ENCODE peak calls at places on chromosomes 7 and 10, in seven cellular contexts. H is hepatocyte, M is GM23248, G is PC-3, O is HCT116, E is GM23338, W is PC-9. D is an unnamed sample.

GRCh38 chr10:99926925-99927718 is 82.6 kb downstream of the DNMBP start:
- DNase-seq in H (peak; percentile 47), W (peak; percentile 66), G (peak; percentile 40), O (no peak), M (peak; percentile 53), E (no peak), D (no peak)

GRCh38 chr7:7884855-7885254 is 83.7 kb upstream of the GLCCI1 start:
- DNase-seq in E (no peak), M (peak; percentile 61), G (peak; percentile 55), H (no peak), O (no peak), W (no peak), D (no peak)

GRCh38 chr7:137081694-137082093 is 213.2 kb downstream of the CHRM2 start:
- DNase-seq in E (no peak), M (peak; percentile 90), H (peak; percentile 23), G (peak; percentile 35), W (no peak), O (no peak), D (no peak)

GRCh38 chr10:27242951-27243551 is 2.5 kb upstream of the ACBD5 start:
- DNase-seq in O (peak; percentile 65), G (peak; percentile 53), H (peak; percentile 78), M (peak; percentile 59), W (peak; percentile 24), E (peak; percentile 59), D (peak; percentile 82)

GRCh38 chr7:138564365-138564764 is 104.3 kb downstream of the TRIM24 start:
- DNase-seq in W (peak; percentile 71), M (no peak), O (no peak), E (no peak), G (peak; percentile 69), H (peak; percentile 19), D (no peak)

GRCh38 chr10:123666318-123667291 is at the start of gene GPR26:
- DNase-seq in O (no peak), E (peak; percentile 81), H (peak; percentile 23), M (peak; percentile 57), W (no peak), G (no peak), D (no peak)

GRCh38 chr10:108783897-108784296 is 1139.4 kb downstream of the XPNPEP1 start:
- DNase-seq in O (peak; percentile 39), W (peak; percentile 0), E (peak; percentile 84), H (peak; percentile 58), M (peak; percentile 68), G (peak; percentile 80), D (peak; percentile 76)

GRCh38 chr7:415646-416525 is 103.8 kb downstream of the PDGFA start:
- DNase-seq in E (no peak), M (no peak), H (no peak), W (no peak), G (no peak), O (no peak), D (no peak)

GRCh38 chr7:128961030-128961659 is 23.4 kb downstream of the IRF5 start:
- DNase-seq in E (no peak), G (peak; percentile 77), M (peak; percentile 28), O (no peak), H (no peak), W (no peak), D (no peak)

DNA sequence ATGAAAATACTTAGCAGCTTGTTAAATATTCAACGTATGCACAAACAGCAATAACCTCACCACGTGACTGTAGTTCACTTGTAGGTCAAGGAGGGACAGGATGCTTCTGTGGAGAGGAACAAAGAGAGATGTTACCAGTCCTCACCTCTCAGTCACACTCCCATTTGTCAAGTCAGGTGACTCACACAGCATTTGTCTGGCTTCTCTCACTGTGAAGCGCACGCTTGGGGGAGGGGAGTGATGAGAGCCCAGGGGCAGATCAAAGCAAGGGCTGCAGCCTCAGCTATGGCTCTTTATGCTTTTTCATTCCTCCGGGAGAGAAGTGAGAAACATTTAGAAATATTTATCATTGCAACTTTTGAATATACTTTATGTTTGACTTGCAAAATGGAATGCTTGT is 2.9 kb upstream of the RBM20 start:
- DNase-seq in E (peak; percentile 91), H (peak; percentile 68), O (peak; percentile 42), G (peak; percentile 53), W (no peak), M (no peak), D (peak; percentile 31)
- H3K9me2 ChIP-seq in E (no peaks in the 10 kb centered on the region), H (no peaks in the 10 kb centered on the region), O (no peaks in the 10 kb centered on the region), G (no peaks in the 10 kb centered on the region), W (no peaks in the 10 kb centered on the region), M (no peaks in the 10 kb centered on the region), D (no peaks in the 10 kb centered on the region)

GRCh38 chr10:87734987-87735827 is 75.5 kb downstream of the PAPSS2 start:
- DNase-seq in H (peak; percentile 56), E (peak; percentile 95), W (peak; percentile 6), M (peak; percentile 62), O (peak; percentile 29), G (peak; percentile 64), D (peak; percentile 51)

GRCh38 chr10:87744606-87745005 is 73.4 kb downstream of the ATAD1 start:
- DNase-seq in M (no peak), O (no peak), W (no peak), H (no peak), G (no peak), E (no peak), D (no peak)

DNA sequence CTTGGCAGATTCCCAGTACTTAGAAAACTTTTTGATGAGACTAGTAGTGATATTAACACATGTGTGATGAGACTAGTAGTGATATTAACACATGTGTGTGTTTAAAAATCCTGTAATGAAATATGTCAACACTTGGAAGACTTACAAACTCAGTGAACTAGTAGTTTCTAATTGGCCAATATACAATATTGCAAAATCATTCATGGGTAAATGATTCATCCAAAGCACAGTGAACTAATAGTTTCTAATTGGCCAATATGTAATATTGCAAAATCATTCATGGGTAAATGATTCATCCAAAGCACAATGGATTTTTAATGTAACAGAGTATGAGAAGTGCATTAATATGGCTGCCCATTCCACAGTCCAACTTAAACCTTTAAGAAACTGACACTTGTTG is 77.8 kb downstream of the ATAD1 start:
- DNase-seq in H (no peak), M (peak; percentile 89), W (no peak), O (no peak), E (no peak), G (peak; percentile 69), D (no peak)
- TF ChIP-seq EZH2 in H (no peak), M (no peak), W (no peak), O (no peak), E (no peak), G (no peak), D (no peak)

GRCh38 chr7:103905997-103906396 is 83.5 kb downstream of the RELN start:
- DNase-seq in H (no peak), G (no peak), E (no peak), W (no peak), M (no peak), O (no peak), D (no peak)
- H3K9me2 ChIP-seq in H (no peaks in the 10 kb centered on the region), G (no peaks in the 10 kb centered on the region), E (no peaks in the 10 kb centered on the region), W (no peaks in the 10 kb centered on the region), M (no peaks in the 10 kb centered on the region), O (no peaks in the 10 kb centered on the region), D (no peaks in the 10 kb centered on the region)

GRCh38 chr7:135322571-135323340 is 89.1 kb downstream of the STRA8 start:
- DNase-seq in O (no peak), M (no peak), W (no peak), H (no peak), G (no peak), E (no peak), D (no peak)

GRCh38 chr7:135320277-135320676 is 86.6 kb downstream of the STRA8 start:
- DNase-seq in W (peak; percentile 71), G (peak; percentile 56), O (no peak), E (no peak), H (peak; percentile 59), M (peak; percentile 33), D (no peak)

GRCh38 chr7:135321556-135321955 is 87.9 kb downstream of the STRA8 start:
- DNase-seq in G (no peak), H (no peak), O (no peak), E (no peak), M (peak; percentile 50), W (no peak), D (no peak)

GRCh38 chr7:135317676-135318326 is 84.2 kb downstream of the STRA8 start:
- DNase-seq in E (peak; percentile 20), O (no peak), G (no peak), M (peak; percentile 24), W (no peak), H (peak; percentile 37), D (no peak)

GRCh38 chr7:135316648-135317313 is 83.1 kb downstream of the STRA8 start:
- DNase-seq in W (no peak), E (no peak), H (no peak), O (no peak), M (peak; percentile 35), G (no peak), D (no peak)
- TF ChIP-seq EZH2 in W (no peak), E (no peak), H (no peak), O (no peak), M (no peak), G (no peak), D (no peak)

GRCh38 chr7:96534221-96534620 is 175.4 kb downstream of the SEM1 start:
- DNase-seq in G (no peak), M (no peak), H (no peak), O (no peak), W (no peak), E (no peak), D (no peak)

GRCh38 chr7:96538632-96539031 is 171.0 kb downstream of the SEM1 start:
- DNase-seq in O (no peak), M (no peak), H (no peak), E (no peak), W (no peak), G (no peak), D (no peak)
- H3K9me2 ChIP-seq in O (no peaks in the 10 kb centered on the region), M (no peaks in the 10 kb centered on the region), H (no peaks in the 10 kb centered on the region), E (no peaks in the 10 kb centered on the region), W (no peaks in the 10 kb centered on the region), G (no peaks in the 10 kb centered on the region), D (no peaks in the 10 kb centered on the region)

GRCh38 chr7:37100735-37101331 is 347.8 kb downstream of the ELMO1 start:
- DNase-seq in M (no peak), E (no peak), W (no peak), G (no peak), O (no peak), H (no peak), D (no peak)
- TF ChIP-seq EZH2 in M (no peak), E (no peak), W (no peak), G (no peak), O (no peak), H (no peak), D (no peak)

D was measured in MM.1S.